ENCODE peak calls at places on chromosomes 16 and 17, in nine cellular contexts. One of them, this sample, is unnamed.

GRCh38 chr16:7227193-7227825 is 105.3 kb upstream of the RBFOX1 start:
- DNase-seq in transverse colon: no peak
- DNase-seq in stomach: no peak
- DNase-seq in GM23248: no peak
- DNase-seq in mammary epithelial cell: no peak
- DNase-seq in gastrocnemius medialis: no peak
- DNase-seq in left lung: no peak
- DNase-seq in heart right ventricle: no peak
- DNase-seq in psoas muscle: no peak
- DNase-seq in this sample: no peak

GRCh38 chr16:31089199-31089598 is 456 bp upstream of the PRSS53 start:
- DNase-seq in mammary epithelial cell: no peak
- DNase-seq in stomach: no peak
- DNase-seq in GM23248: no peak
- DNase-seq in psoas muscle: no peak
- DNase-seq in left lung: no peak
- DNase-seq in transverse colon: no peak
- DNase-seq in heart right ventricle: no peak
- DNase-seq in gastrocnemius medialis: no peak
- DNase-seq in this sample: no peak

GRCh38 chr17:57707892-57708291 is 37.2 kb downstream of the CCDC182 start:
- DNase-seq in left lung: no peak
- DNase-seq in gastrocnemius medialis: peak; percentile 14
- DNase-seq in psoas muscle: peak; percentile 22
- DNase-seq in mammary epithelial cell: no peak
- DNase-seq in transverse colon: no peak
- DNase-seq in heart right ventricle: peak; percentile 42
- DNase-seq in stomach: no peak
- DNase-seq in GM23248: peak; percentile 15
- DNase-seq in this sample: no peak

GRCh38 chr16:17161034-17161433 is 309.7 kb downstream of the XYLT1 start:
- DNase-seq in left lung: no peak
- DNase-seq in stomach: no peak
- DNase-seq in mammary epithelial cell: no peak
- DNase-seq in transverse colon: no peak
- DNase-seq in psoas muscle: no peak
- DNase-seq in heart right ventricle: no peak
- DNase-seq in gastrocnemius medialis: no peak
- DNase-seq in GM23248: no peak
- DNase-seq in this sample: no peak

GRCh38 chr17:82486186-82487084 is 27.9 kb downstream of the NARF start:
- DNase-seq in GM23248: no peak
- DNase-seq in transverse colon: peak; percentile 70
- DNase-seq in left lung: no peak
- DNase-seq in mammary epithelial cell: no peak
- DNase-seq in psoas muscle: no peak
- DNase-seq in stomach: no peak
- DNase-seq in gastrocnemius medialis: no peak
- DNase-seq in heart right ventricle: no peak
- DNase-seq in this sample: no peak

GRCh38 chr16:12436201-12436657 is 367.5 kb downstream of the CPPED1 start:
- DNase-seq in mammary epithelial cell: no peak
- DNase-seq in psoas muscle: no peak
- DNase-seq in left lung: no peak
- DNase-seq in transverse colon: no peak
- DNase-seq in stomach: no peak
- DNase-seq in heart right ventricle: no peak
- DNase-seq in gastrocnemius medialis: no peak
- DNase-seq in GM23248: no peak
- DNase-seq in this sample: no peak

GRCh38 chr16:83878838-83879237 is 20.1 kb upstream of the MLYCD start:
- DNase-seq in GM23248: peak; percentile 75
- DNase-seq in stomach: no peak
- DNase-seq in heart right ventricle: no peak
- DNase-seq in transverse colon: no peak
- DNase-seq in left lung: no peak
- DNase-seq in mammary epithelial cell: peak; percentile 35
- DNase-seq in gastrocnemius medialis: no peak
- DNase-seq in psoas muscle: no peak
- DNase-seq in this sample: no peak

GRCh38 chr17:2244545-2245525 is 58.8 kb downstream of the SMG6 start:
- DNase-seq in psoas muscle: peak; percentile 89
- DNase-seq in stomach: peak; percentile 85
- DNase-seq in gastrocnemius medialis: peak; percentile 78
- DNase-seq in mammary epithelial cell: peak; percentile 66
- DNase-seq in left lung: peak; percentile 88
- DNase-seq in GM23248: peak; percentile 94
- DNase-seq in transverse colon: peak; percentile 85
- DNase-seq in heart right ventricle: peak; percentile 86
- DNase-seq in this sample: peak; percentile 92

GRCh38 chr17:19785854-19786253 is 37.8 kb upstream of the ALDH3A1 start:
- DNase-seq in gastrocnemius medialis: no peak
- DNase-seq in mammary epithelial cell: no peak
- DNase-seq in left lung: no peak
- DNase-seq in GM23248: no peak
- DNase-seq in transverse colon: no peak
- DNase-seq in psoas muscle: no peak
- DNase-seq in heart right ventricle: no peak
- DNase-seq in stomach: no peak
- DNase-seq in this sample: no peak

DNA sequence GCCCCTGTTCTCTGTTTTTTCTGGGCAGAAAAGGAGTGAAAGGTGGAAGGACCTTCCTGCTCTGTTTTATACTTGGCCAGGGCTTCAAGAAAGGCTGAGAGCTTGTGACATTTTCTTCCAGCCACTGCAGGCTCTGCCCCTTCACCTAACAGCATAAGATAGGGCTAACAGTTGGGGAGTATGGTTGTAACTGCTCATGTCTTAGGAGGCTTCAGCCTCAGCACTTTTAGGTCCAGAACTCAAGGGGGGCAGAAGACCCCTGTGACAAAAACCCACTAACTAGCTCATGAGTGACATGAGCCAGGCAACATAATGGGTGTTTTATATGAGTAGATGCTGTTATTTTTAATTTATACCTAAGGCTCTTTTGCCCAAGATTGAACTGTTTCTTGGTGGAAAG is 4.9 kb downstream of the ALDOA start:
- DNase-seq in left lung: no peak
- DNase-seq in heart right ventricle: no peak
- DNase-seq in gastrocnemius medialis: no peak
- DNase-seq in stomach: no peak
- DNase-seq in psoas muscle: no peak
- DNase-seq in transverse colon: no peak
- DNase-seq in GM23248: no peak
- DNase-seq in mammary epithelial cell: no peak
- DNase-seq in this sample: no peak
- H3K4me3 ChIP-seq in left lung: no peak overlapping the region
- H3K4me3 ChIP-seq in heart right ventricle: no peak overlapping the region
- H3K4me3 ChIP-seq in gastrocnemius medialis: no peak overlapping the region
- H3K4me3 ChIP-seq in stomach: peak overlapping the region; percentile 75
- H3K4me3 ChIP-seq in psoas muscle: peak overlapping the region; percentile 91
- H3K4me3 ChIP-seq in transverse colon: no peak overlapping the region
- H3K4me3 ChIP-seq in GM23248: peak overlapping the region; percentile 82
- H3K4me3 ChIP-seq in mammary epithelial cell: no peak overlapping the region
- H3K4me3 ChIP-seq in this sample: no peak overlapping the region

GRCh38 chr17:76074390-76075363 is at the start of gene GALR2:
- DNase-seq in left lung: no peak
- DNase-seq in heart right ventricle: no peak
- DNase-seq in GM23248: no peak
- DNase-seq in mammary epithelial cell: no peak
- DNase-seq in stomach: no peak
- DNase-seq in gastrocnemius medialis: no peak
- DNase-seq in transverse colon: no peak
- DNase-seq in psoas muscle: no peak
- DNase-seq in this sample: no peak

GRCh38 chr17:76077582-76078110 is 1.3 kb upstream of the ZACN start:
- DNase-seq in gastrocnemius medialis: no peak
- DNase-seq in left lung: no peak
- DNase-seq in heart right ventricle: no peak
- DNase-seq in stomach: no peak
- DNase-seq in psoas muscle: no peak
- DNase-seq in GM23248: no peak
- DNase-seq in transverse colon: no peak
- DNase-seq in mammary epithelial cell: no peak
- DNase-seq in this sample: no peak

GRCh38 chr17:76076765-76077581 is 2.0 kb upstream of the ZACN start:
- DNase-seq in psoas muscle: no peak
- DNase-seq in mammary epithelial cell: peak; percentile 40
- DNase-seq in GM23248: peak; percentile 28
- DNase-seq in transverse colon: no peak
- DNase-seq in heart right ventricle: no peak
- DNase-seq in stomach: no peak
- DNase-seq in left lung: no peak
- DNase-seq in gastrocnemius medialis: no peak
- DNase-seq in this sample: no peak

GRCh38 chr17:76075364-76076099 is 951 bp downstream of the GALR2 start:
- DNase-seq in heart right ventricle: no peak
- DNase-seq in stomach: no peak
- DNase-seq in psoas muscle: no peak
- DNase-seq in transverse colon: no peak
- DNase-seq in left lung: no peak
- DNase-seq in GM23248: peak; percentile 42
- DNase-seq in gastrocnemius medialis: no peak
- DNase-seq in mammary epithelial cell: peak; percentile 41
- DNase-seq in this sample: no peak

GRCh38 chr17:76076100-76076764 is 1.7 kb downstream of the GALR2 start:
- DNase-seq in psoas muscle: no peak
- DNase-seq in gastrocnemius medialis: no peak
- DNase-seq in transverse colon: no peak
- DNase-seq in stomach: no peak
- DNase-seq in heart right ventricle: no peak
- DNase-seq in mammary epithelial cell: no peak
- DNase-seq in left lung: no peak
- DNase-seq in GM23248: no peak
- DNase-seq in this sample: peak; percentile 55
- H3K4me1 ChIP-seq in psoas muscle: peaks cover 31% of the 10 kb centered on the region
- H3K4me1 ChIP-seq in gastrocnemius medialis: peaks cover 30% of the 10 kb centered on the region
- H3K4me1 ChIP-seq in transverse colon: peaks cover 42% of the 10 kb centered on the region
- H3K4me1 ChIP-seq in stomach: peaks cover 70% of the 10 kb centered on the region
- H3K4me1 ChIP-seq in heart right ventricle: peaks cover 55% of the 10 kb centered on the region
- H3K4me1 ChIP-seq in mammary epithelial cell: peaks cover 27% of the 10 kb centered on the region
- H3K4me1 ChIP-seq in left lung: peaks cover 54% of the 10 kb centered on the region
- H3K4me1 ChIP-seq in GM23248: peaks cover 2% of the 10 kb centered on the region
- H3K4me1 ChIP-seq in this sample: no peaks in the 10 kb centered on the region

GRCh38 chr16:88062341-88062861 is 111.2 kb downstream of the BANP start:
- DNase-seq in transverse colon: no peak
- DNase-seq in stomach: no peak
- DNase-seq in psoas muscle: peak; percentile 68
- DNase-seq in GM23248: peak; percentile 93
- DNase-seq in mammary epithelial cell: no peak
- DNase-seq in gastrocnemius medialis: no peak
- DNase-seq in heart right ventricle: no peak
- DNase-seq in left lung: no peak
- DNase-seq in this sample: peak; percentile 79

GRCh38 chr16:88063201-88063773 is 112.1 kb downstream of the BANP start:
- DNase-seq in gastrocnemius medialis: no peak
- DNase-seq in stomach: no peak
- DNase-seq in psoas muscle: peak; percentile 56
- DNase-seq in transverse colon: no peak
- DNase-seq in left lung: peak; percentile 54
- DNase-seq in mammary epithelial cell: no peak
- DNase-seq in heart right ventricle: peak; percentile 27
- DNase-seq in GM23248: peak; percentile 94
- DNase-seq in this sample: no peak

GRCh38 chr16:88059701-88060386 is 108.6 kb downstream of the BANP start:
- DNase-seq in heart right ventricle: no peak
- DNase-seq in GM23248: no peak
- DNase-seq in stomach: no peak
- DNase-seq in left lung: no peak
- DNase-seq in transverse colon: no peak
- DNase-seq in gastrocnemius medialis: no peak
- DNase-seq in mammary epithelial cell: no peak
- DNase-seq in psoas muscle: no peak
- DNase-seq in this sample: no peak

GRCh38 chr16:88060524-88061219 is 109.4 kb downstream of the BANP start:
- DNase-seq in GM23248: no peak
- DNase-seq in mammary epithelial cell: no peak
- DNase-seq in transverse colon: no peak
- DNase-seq in psoas muscle: no peak
- DNase-seq in gastrocnemius medialis: no peak
- DNase-seq in stomach: no peak
- DNase-seq in left lung: no peak
- DNase-seq in heart right ventricle: no peak
- DNase-seq in this sample: no peak

DNA sequence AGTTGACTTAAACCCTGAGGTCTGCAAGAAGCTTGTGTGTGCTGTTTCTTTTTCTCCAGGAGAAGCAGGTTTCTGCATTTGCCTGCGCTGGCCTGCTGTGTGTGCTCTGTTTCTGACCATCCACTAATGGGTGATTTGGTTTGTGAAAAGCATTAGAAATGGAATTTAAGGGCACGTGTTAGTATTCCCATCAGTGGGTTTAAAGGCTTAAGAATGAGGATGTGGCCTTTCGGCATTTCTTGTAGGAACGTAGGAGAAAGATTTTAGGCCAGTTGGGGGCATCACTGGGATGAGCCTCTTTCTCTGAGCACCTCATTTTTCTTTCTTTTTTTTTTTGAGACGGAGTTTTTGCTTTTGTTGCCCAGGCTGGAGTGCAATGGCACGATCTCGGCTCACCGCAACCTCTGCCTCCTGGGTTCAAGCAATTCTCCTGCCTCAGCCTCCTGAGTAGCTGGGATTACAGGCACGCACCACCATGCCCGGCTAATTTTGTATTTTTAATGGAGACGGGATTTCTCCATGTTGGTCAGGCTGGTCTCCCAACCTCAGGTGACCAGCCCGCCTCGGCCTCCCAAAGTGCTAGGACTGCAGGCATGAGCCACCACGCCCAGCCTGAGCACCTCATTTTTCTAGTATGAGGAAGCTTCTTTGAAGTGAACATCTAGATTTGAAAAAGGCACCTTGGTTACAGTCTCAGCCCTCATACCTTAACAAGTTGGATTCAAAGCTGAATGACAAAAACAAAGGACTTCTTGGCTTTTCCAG is 110.3 kb downstream of the BANP start:
- DNase-seq in GM23248: no peak
- DNase-seq in transverse colon: no peak
- DNase-seq in heart right ventricle: no peak
- DNase-seq in gastrocnemius medialis: no peak
- DNase-seq in mammary epithelial cell: no peak
- DNase-seq in stomach: no peak
- DNase-seq in psoas muscle: no peak
- DNase-seq in left lung: no peak
- DNase-seq in this sample: no peak
- H3K27ac ChIP-seq in GM23248: peak overlapping the region; percentile 96
- H3K27ac ChIP-seq in transverse colon: no peak overlapping the region
- H3K27ac ChIP-seq in heart right ventricle: no peak overlapping the region
- H3K27ac ChIP-seq in gastrocnemius medialis: no peak overlapping the region
- H3K27ac ChIP-seq in mammary epithelial cell: no peak overlapping the region
- H3K27ac ChIP-seq in stomach: no peak overlapping the region
- H3K27ac ChIP-seq in psoas muscle: no peak overlapping the region
- H3K27ac ChIP-seq in left lung: no peak overlapping the region
- H3K27ac ChIP-seq in this sample: no peak overlapping the region

DNA sequence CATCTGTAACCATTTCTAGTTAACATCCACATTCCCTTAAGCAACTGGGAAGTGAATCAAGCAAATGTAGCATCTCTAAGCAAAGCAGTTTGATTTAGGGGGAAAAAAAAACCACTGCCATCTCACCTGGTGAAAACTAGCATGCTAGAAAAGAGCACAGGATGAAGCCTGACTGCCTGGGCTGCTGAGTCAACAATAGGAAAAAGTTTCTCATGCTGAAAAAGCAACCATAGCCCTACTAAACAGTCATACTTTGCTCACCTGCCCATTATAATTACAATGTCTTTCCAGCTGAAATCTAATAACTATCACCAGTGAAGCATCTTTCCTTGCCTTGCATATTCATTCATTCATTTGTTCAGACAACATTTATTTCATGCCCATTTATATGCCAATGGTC is 139.4 kb downstream of the ANKFN1 start:
- DNase-seq in left lung: no peak
- DNase-seq in mammary epithelial cell: peak; percentile 56
- DNase-seq in GM23248: peak; percentile 53
- DNase-seq in heart right ventricle: no peak
- DNase-seq in gastrocnemius medialis: no peak
- DNase-seq in stomach: no peak
- DNase-seq in transverse colon: no peak
- DNase-seq in psoas muscle: no peak
- DNase-seq in this sample: no peak
- H3K4me3 ChIP-seq in left lung: no peak overlapping the region
- H3K4me3 ChIP-seq in mammary epithelial cell: no peak overlapping the region
- H3K4me3 ChIP-seq in GM23248: no peak overlapping the region
- H3K4me3 ChIP-seq in heart right ventricle: no peak overlapping the region
- H3K4me3 ChIP-seq in gastrocnemius medialis: no peak overlapping the region
- H3K4me3 ChIP-seq in stomach: no peak overlapping the region
- H3K4me3 ChIP-seq in transverse colon: no peak overlapping the region
- H3K4me3 ChIP-seq in psoas muscle: no peak overlapping the region
- H3K4me3 ChIP-seq in this sample: no peak overlapping the region

This sample was measured in tibial artery.